ENCODE peak calls at places on chromosomes 2 and 18, in four cellular contexts. R is HCT116, H is SK-N-SH, C is GM23338. J is an unnamed sample. For H3K27me3, the result is how much of the 10 kb centered on the place peaks cover.

GRCh38 chr18:47215554-47216138 is 35.8 kb downstream of the SKOR2 start:
- DNase-seq in R (peak), H (peak), C (peak), J (peak)

GRCh38 chr2:50769416-50769815 is 262.5 kb downstream of the NRXN1 start:
- DNase-seq in R (no peak), H (no peak), C (peak), J (no peak)

GRCh38 chr2:112959109-112959591 is 18.7 kb upstream of the IL36G start:
- DNase-seq in R (no peak), H (peak), C (peak), J (no peak)

GRCh38 chr2:134027980-134028379 is 225.9 kb upstream of the MGAT5 start:
- DNase-seq in R (no peak), H (no peak), C (peak), J (no peak)

GRCh38 chr18:53380063-53380639 is 844.3 kb downstream of the MBD2 start:
- DNase-seq in R (peak), H (peak), C (peak), J (no peak)

GRCh38 chr2:28366149-28366495 is 26.5 kb upstream of the FOSL2 start:
- DNase-seq in R (no peak), H (no peak), C (no peak), J (no peak)

GRCh38 chr18:13713455-13714055 is 12.8 kb downstream of the FAM210A start:
- DNase-seq in R (no peak), H (no peak), C (no peak), J (no peak)

GRCh38 chr2:201520201-201520600 is 68.7 kb downstream of the STRADB start:
- DNase-seq in R (no peak), H (no peak), C (no peak), J (no peak)

GRCh38 chr2:25805987-25806386 is 72.3 kb downstream of the ASXL2 start:
- DNase-seq in R (no peak), H (no peak), C (no peak), J (no peak)

GRCh38 chr2:177164584-177165052 is 48.0 kb upstream of the HNRNPA3 start:
- DNase-seq in R (peak), H (peak), C (peak), J (peak)

GRCh38 chr2:239716009-239716408 is 309.1 kb downstream of the NDUFA10 start:
- DNase-seq in R (no peak), H (no peak), C (no peak), J (no peak)

GRCh38 chr2:209805351-209805750 is 33.7 kb downstream of the UNC80 start:
- DNase-seq in R (no peak), H (no peak), C (no peak), J (no peak)

GRCh38 chr2:58271826-58272225 is 30.7 kb upstream of the FANCL start:
- DNase-seq in R (no peak), H (no peak), C (no peak), J (no peak)

GRCh38 chr18:7079231-7079630 is 38.4 kb downstream of the LAMA1 start:
- DNase-seq in R (no peak), H (no peak), C (no peak), J (no peak)

GRCh38 chr2:3034396-3034795 is 343.2 kb downstream of the EIPR1 start:
- DNase-seq in R (no peak), H (no peak), C (no peak), J (no peak)

GRCh38 chr2:207819021-207819687 is 49.4 kb upstream of the FZD5 start:
- DNase-seq in R (no peak), H (no peak), C (no peak), J (no peak)

GRCh38 chr2:232649033-232649432 is 15.6 kb downstream of the EFHD1 start:
- DNase-seq in R (no peak), H (no peak), C (no peak), J (no peak)

GRCh38 chr18:60663060-60663989 is 290.8 kb upstream of the MC4R start:
- DNase-seq in R (no peak), H (no peak), C (no peak), J (no peak)

GRCh38 chr2:204491528-204491927 is 53.7 kb upstream of the PARD3B start:
- DNase-seq in R (no peak), H (no peak), C (no peak), J (no peak)
- TF ChIP-seq REST in R (no peak), H (peak), C (no peak), J (no peak)

GRCh38 chr2:31386648-31387047 is 27.9 kb downstream of the XDH start:
- DNase-seq in R (no peak), H (peak), C (peak), J (no peak)
- TF ChIP-seq CTCF in R (peak), H (peak), C (peak), J (no peak)

DNA sequence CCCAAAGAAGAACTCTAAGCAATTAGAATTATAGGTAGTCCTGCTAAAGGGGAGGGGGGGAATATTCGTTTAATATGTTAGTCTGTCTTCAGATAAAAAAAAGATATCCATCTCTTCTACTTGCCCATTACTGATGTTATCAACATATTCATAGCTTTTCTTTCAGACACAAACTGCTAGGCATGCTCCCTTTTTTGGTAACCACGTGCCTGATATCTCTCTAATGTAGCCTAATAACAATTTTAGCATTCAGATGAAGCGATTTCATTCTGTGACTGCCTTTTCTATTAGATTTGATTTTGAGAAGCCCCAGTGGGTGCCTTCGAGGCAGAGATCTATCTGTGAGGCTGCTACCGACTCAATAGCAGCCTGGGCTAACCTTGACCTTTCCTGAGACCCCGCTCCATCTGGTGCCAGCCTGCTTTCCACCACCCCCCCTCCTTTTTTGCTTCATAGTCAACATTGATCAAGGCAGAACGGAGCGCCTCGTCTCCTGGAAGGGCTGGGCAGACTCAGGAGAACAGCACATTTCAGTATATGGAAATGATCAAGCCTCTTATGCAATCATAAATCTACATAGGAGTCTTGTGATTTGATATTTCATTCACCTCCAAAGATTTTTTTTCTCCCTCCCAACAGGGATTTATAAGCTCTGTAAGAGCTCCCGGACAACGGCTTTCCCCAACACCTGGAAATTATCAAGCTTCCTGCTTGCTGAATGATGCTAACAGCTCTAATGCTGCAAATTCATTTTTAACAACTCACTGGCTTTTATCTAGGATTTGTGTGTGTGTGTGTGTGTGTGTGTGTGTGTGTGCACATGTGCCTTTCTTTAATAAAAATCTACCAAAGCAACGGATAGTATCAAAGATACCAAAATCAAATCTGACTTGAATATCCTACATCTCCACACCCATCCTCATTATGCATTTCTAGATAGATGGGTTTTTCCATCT is 14.7 kb upstream of the BCL11A start:
- DNase-seq in R (no peak), H (peak), C (no peak), J (no peak)
- H3K27me3 ChIP-seq in R (half or more), H (under half), C (under half), J (under half)

DNA sequence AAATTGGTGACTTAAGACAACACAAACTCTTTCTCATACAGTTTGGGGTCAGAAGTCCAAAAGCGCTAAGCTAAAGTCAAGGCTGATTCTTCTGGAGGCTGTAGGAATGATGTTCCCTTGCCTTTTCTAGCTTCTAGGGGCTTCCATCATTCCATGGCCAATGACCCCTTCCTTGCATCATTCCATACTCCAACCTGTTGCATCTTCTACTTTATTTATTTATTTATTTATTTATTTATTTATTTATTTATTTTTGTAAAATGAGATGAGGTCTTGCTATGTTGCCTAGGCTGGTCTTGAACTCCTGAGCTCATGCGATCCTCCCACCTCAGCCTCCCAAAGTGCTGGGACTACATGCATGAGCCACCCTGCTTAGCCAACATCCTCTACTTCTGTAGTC is 44.7 kb upstream of the C1D start:
- DNase-seq in R (no peak), H (no peak), C (no peak), J (no peak)
- TF ChIP-seq REST in R (no peak), H (no peak), C (no peak), J (no peak)

DNA sequence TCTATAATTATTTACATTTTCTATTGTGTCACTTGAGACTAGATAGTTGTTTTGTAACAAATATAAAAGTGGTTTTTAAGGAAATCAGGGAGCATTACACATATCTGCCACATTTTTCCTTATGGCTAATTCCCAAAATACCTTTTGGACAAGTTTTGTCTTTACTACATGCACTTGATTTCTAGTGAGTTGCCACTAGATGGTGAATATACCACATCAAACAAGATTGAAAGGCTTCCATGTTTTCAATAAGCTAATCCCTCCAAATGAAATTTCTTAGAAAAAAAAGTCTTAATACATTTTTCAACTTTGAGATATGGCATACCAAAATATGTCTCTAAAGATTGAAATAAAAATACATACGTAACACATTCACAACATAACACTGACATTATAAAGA is 9.1 kb upstream of the HIBCH start:
- DNase-seq in R (no peak), H (no peak), C (peak), J (no peak)
- TF ChIP-seq CTCF in R (peak), H (peak), C (peak), J (no peak)

DNA sequence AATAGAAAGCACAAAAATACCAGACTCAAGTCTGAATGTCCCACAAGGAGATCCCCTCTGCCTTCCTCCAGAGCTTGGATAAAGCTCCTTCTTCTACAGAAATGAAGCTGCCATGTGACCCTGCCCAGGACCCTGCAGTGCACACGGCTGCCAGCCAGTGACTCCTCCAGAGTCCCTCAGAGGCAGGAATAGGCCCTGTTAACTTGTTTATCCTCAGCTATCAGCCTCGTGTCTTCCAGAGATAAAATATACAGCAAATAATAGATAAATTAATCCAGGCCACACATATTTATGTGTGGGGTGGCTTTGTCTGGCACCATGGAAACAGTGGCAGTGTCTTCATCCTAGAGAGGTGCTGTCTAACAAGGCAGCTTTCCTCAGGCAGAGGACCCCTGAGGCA is 66.7 kb downstream of the TMEM18 start:
- DNase-seq in R (no peak), H (peak), C (no peak), J (no peak)
- H3K27me3 ChIP-seq in R (under half), H (under half), C (under half), J (under half)

GRCh38 chr18:50875966-50876536 is 2.9 kb upstream of the ME2 start:
- DNase-seq in R (no peak), H (no peak), C (no peak), J (no peak)

GRCh38 chr18:50877545-50878265 is 1.2 kb upstream of the ME2 start:
- DNase-seq in R (no peak), H (no peak), C (no peak), J (peak)

GRCh38 chr18:50879302-50880107 is 587 bp downstream of the ME2 start:
- DNase-seq in R (no peak), H (no peak), C (no peak), J (peak)

GRCh38 chr18:50880108-50880465 is 1.2 kb downstream of the ME2 start:
- DNase-seq in R (no peak), H (peak), C (peak), J (peak)

GRCh38 chr18:50878345-50879301 is at the start of gene ME2:
- DNase-seq in R (peak), H (peak), C (peak), J (peak)
- TF ChIP-seq REST in R (no peak), H (no peak), C (peak), J (peak)

GRCh38 chr2:64751286-64752260 is 97.9 kb upstream of the SERTAD2 start:
- DNase-seq in R (peak), H (peak), C (peak), J (no peak)
- TF ChIP-seq CTCF in R (peak), H (peak), C (no peak), J (no peak)

GRCh38 chr2:221500501-221501209 is 71.4 kb downstream of the EPHA4 start:
- DNase-seq in R (no peak), H (no peak), C (no peak), J (no peak)
- H3K27me3 ChIP-seq in R (under half), H (under half), C (under half), J (under half)

GRCh38 chr2:122651236-122651635 is 895.8 kb downstream of the TSN start:
- DNase-seq in R (no peak), H (no peak), C (no peak), J (no peak)

GRCh38 chr2:122651780-122652179 is 896.3 kb downstream of the TSN start:
- DNase-seq in R (no peak), H (no peak), C (no peak), J (no peak)

GRCh38 chr2:122656403-122656802 is 901.0 kb downstream of the TSN start:
- DNase-seq in R (no peak), H (no peak), C (no peak), J (no peak)

DNA sequence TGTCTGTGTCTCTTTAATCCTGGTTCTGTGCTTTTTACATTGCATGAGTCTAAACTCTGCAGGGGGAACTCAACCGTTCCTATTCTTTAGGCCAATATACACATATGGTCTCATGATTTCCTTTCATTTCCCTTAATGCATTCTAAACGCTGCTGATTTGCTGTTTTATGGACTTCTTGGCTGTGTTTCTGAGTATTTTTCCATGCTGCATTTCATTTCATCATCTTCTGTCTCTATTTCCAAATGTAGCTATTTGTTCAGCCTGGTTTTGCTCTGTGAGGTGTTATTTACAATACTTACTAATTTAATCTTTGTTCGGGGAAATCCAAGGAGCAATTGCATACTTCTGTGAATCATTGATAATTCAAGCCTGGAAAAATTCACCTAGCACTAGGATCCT is 897.2 kb downstream of the TSN start:
- DNase-seq in R (no peak), H (no peak), C (no peak), J (no peak)
- TF ChIP-seq REST in R (no peak), H (no peak), C (no peak), J (no peak)